ENCODE peak calls at places on chromosomes 5 and 9, in five cellular contexts. B is NCI-H774, D is NB4, X is adrenal gland, N is GM06990. T is an unnamed sample.

GRCh38 chr5:31581498-31582099 is 49.5 kb downstream of the C5orf22 start:
- DNase-seq in B (peak), D (peak), X (no peak), N (no peak), T (no peak)

GRCh38 chr9:114452219-114453169 is 52.8 kb downstream of the WHRN start:
- DNase-seq in B (peak), D (no peak), X (peak), N (peak), T (no peak)

GRCh38 chr9:754150-754931 is 87.2 kb upstream of the DMRT1 start:
- DNase-seq in B (no peak), D (peak), X (no peak), N (no peak), T (no peak)

GRCh38 chr5:26231316-26231715 is 807.1 kb downstream of the CDH9 start:
- DNase-seq in B (no peak), D (no peak), X (no peak), N (no peak), T (no peak)

GRCh38 chr9:88532320-88532719 is 2.7 kb upstream of the NXNL2 start:
- DNase-seq in B (no peak), D (peak), X (no peak), N (no peak), T (peak)

GRCh38 chr5:170483701-170484458 is 19.9 kb upstream of the KCNIP1 start:
- DNase-seq in B (no peak), D (peak), X (no peak), N (no peak), T (peak)

GRCh38 chr9:91374939-91375338 is 13.2 kb upstream of the AUH start:
- DNase-seq in B (no peak), D (no peak), X (no peak), N (no peak), T (no peak)

GRCh38 chr9:34633851-34634550 is 3.6 kb downstream of the SIGMAR1 start:
- DNase-seq in B (peak), D (peak), X (peak), N (no peak), T (peak)

GRCh38 chr9:104836235-104836634 is 72.3 kb downstream of the NIPSNAP3B start:
- DNase-seq in B (no peak), D (peak), X (no peak), N (no peak), T (no peak)

GRCh38 chr5:72815580-72816296 is 723 bp upstream of the TNPO1 start:
- DNase-seq in B (no peak), D (no peak), X (no peak), N (no peak), T (peak)

GRCh38 chr5:5558102-5558501 is 135.6 kb downstream of the ICE1 start:
- DNase-seq in B (no peak), D (no peak), X (no peak), N (no peak), T (no peak)

GRCh38 chr9:34072868-34073590 is 24.3 kb upstream of the UBAP2 start:
- DNase-seq in B (no peak), D (peak), X (no peak), N (no peak), T (peak)

GRCh38 chr5:123976393-123977029 is 464.5 kb downstream of the CSNK1G3 start:
- DNase-seq in B (no peak), D (no peak), X (no peak), N (peak), T (no peak)

GRCh38 chr9:31500422-31500821 is 884.0 kb upstream of the ACO1 start:
- DNase-seq in B (no peak), D (no peak), X (no peak), N (no peak), T (no peak)

GRCh38 chr5:77727190-77727589 is 48.9 kb downstream of the TBCA start:
- DNase-seq in B (no peak), D (no peak), X (no peak), N (no peak), T (no peak)

GRCh38 chr9:96080364-96080763 is 204.9 kb downstream of the ERCC6L2 start:
- DNase-seq in B (no peak), D (no peak), X (no peak), N (no peak), T (peak)

GRCh38 chr9:20491612-20492011 is 130.7 kb downstream of the MLLT3 start:
- DNase-seq in B (no peak), D (no peak), X (no peak), N (no peak), T (no peak)

GRCh38 chr5:84805473-84805872 is 420.8 kb upstream of the EDIL3 start:
- DNase-seq in B (no peak), D (no peak), X (no peak), N (no peak), T (no peak)

GRCh38 chr5:123874600-123875201 is 362.7 kb downstream of the CSNK1G3 start:
- DNase-seq in B (peak), D (peak), X (no peak), N (no peak), T (no peak)

GRCh38 chr5:149152317-149152746 is 11.0 kb downstream of the ABLIM3 start:
- DNase-seq in B (no peak), D (no peak), X (no peak), N (no peak), T (peak)

GRCh38 chr9:71121275-71122168 is at the start of gene TRPM3:
- DNase-seq in B (no peak), D (no peak), X (no peak), N (no peak), T (no peak)

GRCh38 chr5:61311836-61312808 is 19.9 kb upstream of the ZSWIM6 start:
- DNase-seq in B (no peak), D (no peak), X (no peak), N (no peak), T (no peak)

GRCh38 chr9:132018957-132019405 is 60.7 kb downstream of the MED27 start:
- DNase-seq in B (no peak), D (no peak), X (no peak), N (no peak), T (no peak)

GRCh38 chr5:88665750-88666215 is 217.2 kb downstream of the MEF2C start:
- DNase-seq in B (no peak), D (peak), X (no peak), N (no peak), T (no peak)

GRCh38 chr5:123283031-123283430 is 140.2 kb downstream of the CEP120 start:
- DNase-seq in B (no peak), D (no peak), X (no peak), N (no peak), T (no peak)

GRCh38 chr9:136808781-136809158 is 1.0 kb downstream of the RABL6 start:
- DNase-seq in B (no peak), D (peak), X (no peak), N (no peak), T (no peak)

T was measured in A549.